ENCODE peak calls at places on chromosome 21, in five cellular contexts. One of them, this sample, is unnamed.
A peak's percentile ranks its signal among the peaks of the same experiment; 100 is the strongest.

GRCh38 chr21:37220433-37220980 is 46.6 kb downstream of the VPS26C start:
- DNase-seq in GM23338: peak; percentile 66
- DNase-seq in OCI-LY7: no peak
- DNase-seq in upper lobe of right lung: peak; percentile 71
- DNase-seq in thoracic aorta: no peak
- DNase-seq in this sample: peak; percentile 41

GRCh38 chr21:35179990-35180557 is 131.0 kb upstream of the RUNX1 start:
- DNase-seq in GM23338: no peak
- DNase-seq in OCI-LY7: no peak
- DNase-seq in upper lobe of right lung: no peak
- DNase-seq in thoracic aorta: no peak
- DNase-seq in this sample: no peak

GRCh38 chr21:36381841-36382589 is 3.2 kb upstream of the CHAF1B start:
- DNase-seq in GM23338: no peak
- DNase-seq in OCI-LY7: no peak
- DNase-seq in upper lobe of right lung: no peak
- DNase-seq in thoracic aorta: no peak
- DNase-seq in this sample: no peak

GRCh38 chr21:36297938-36298572 is 21.9 kb upstream of the MORC3 start:
- DNase-seq in GM23338: no peak
- DNase-seq in OCI-LY7: peak; percentile 92
- DNase-seq in upper lobe of right lung: peak; percentile 52
- DNase-seq in thoracic aorta: no peak
- DNase-seq in this sample: no peak

GRCh38 chr21:33734326-33734725 is 92.0 kb downstream of the ITSN1 start:
- DNase-seq in GM23338: no peak
- DNase-seq in OCI-LY7: no peak
- DNase-seq in upper lobe of right lung: no peak
- DNase-seq in thoracic aorta: no peak
- DNase-seq in this sample: no peak

GRCh38 chr21:42061195-42061865 is 9.8 kb upstream of the UMODL1 start:
- DNase-seq in GM23338: no peak
- DNase-seq in OCI-LY7: peak; percentile 96
- DNase-seq in upper lobe of right lung: peak; percentile 77
- DNase-seq in thoracic aorta: no peak
- DNase-seq in this sample: no peak

GRCh38 chr21:41752231-41752681 is 14.6 kb downstream of the RIPK4 start:
- DNase-seq in GM23338: no peak
- DNase-seq in OCI-LY7: no peak
- DNase-seq in upper lobe of right lung: no peak
- DNase-seq in thoracic aorta: no peak
- DNase-seq in this sample: no peak

GRCh38 chr21:46099476-46099875 is 1.6 kb downstream of the COL6A2 start:
- DNase-seq in GM23338: peak; percentile 57
- DNase-seq in OCI-LY7: no peak
- DNase-seq in upper lobe of right lung: peak; percentile 65
- DNase-seq in thoracic aorta: peak; percentile 3
- DNase-seq in this sample: no peak

GRCh38 chr21:36454079-36454478 is 25.8 kb downstream of the CLDN14 start:
- DNase-seq in GM23338: no peak
- DNase-seq in OCI-LY7: no peak
- DNase-seq in upper lobe of right lung: no peak
- DNase-seq in thoracic aorta: no peak
- DNase-seq in this sample: no peak

GRCh38 chr21:21137986-21138385 is 139.8 kb downstream of the NCAM2 start:
- DNase-seq in GM23338: no peak
- DNase-seq in OCI-LY7: no peak
- DNase-seq in upper lobe of right lung: no peak
- DNase-seq in thoracic aorta: no peak
- DNase-seq in this sample: peak; percentile 15

GRCh38 chr21:28771790-28772501 is 220.7 kb downstream of the LTN1 start:
- DNase-seq in GM23338: no peak
- DNase-seq in OCI-LY7: no peak
- DNase-seq in upper lobe of right lung: no peak
- DNase-seq in thoracic aorta: peak; percentile 46
- DNase-seq in this sample: no peak

GRCh38 chr21:37627561-37627960 is 261.0 kb downstream of the DYRK1A start:
- DNase-seq in GM23338: no peak
- DNase-seq in OCI-LY7: no peak
- DNase-seq in upper lobe of right lung: no peak
- DNase-seq in thoracic aorta: no peak
- DNase-seq in this sample: no peak

GRCh38 chr21:28538987-28539622 is 453.6 kb downstream of the LTN1 start:
- DNase-seq in GM23338: no peak
- DNase-seq in OCI-LY7: no peak
- DNase-seq in upper lobe of right lung: no peak
- DNase-seq in thoracic aorta: no peak
- DNase-seq in this sample: peak; percentile 24

GRCh38 chr21:41361053-41361785 is 608 bp upstream of the MX2 start:
- DNase-seq in GM23338: no peak
- DNase-seq in OCI-LY7: no peak
- DNase-seq in upper lobe of right lung: no peak
- DNase-seq in thoracic aorta: no peak
- DNase-seq in this sample: peak; percentile 3

GRCh38 chr21:46122758-46123683 is 25.1 kb downstream of the COL6A2 start:
- DNase-seq in GM23338: no peak
- DNase-seq in OCI-LY7: no peak
- DNase-seq in upper lobe of right lung: peak; percentile 46
- DNase-seq in thoracic aorta: no peak
- DNase-seq in this sample: no peak

GRCh38 chr21:36780861-36781260 is 81.9 kb downstream of the SIM2 start:
- DNase-seq in GM23338: no peak
- DNase-seq in OCI-LY7: no peak
- DNase-seq in upper lobe of right lung: no peak
- DNase-seq in thoracic aorta: no peak
- DNase-seq in this sample: no peak

GRCh38 chr21:34022557-34023335 is 50.6 kb upstream of the MRPS6 start:
- DNase-seq in GM23338: no peak
- DNase-seq in OCI-LY7: peak; percentile 46
- DNase-seq in upper lobe of right lung: no peak
- DNase-seq in thoracic aorta: no peak
- DNase-seq in this sample: peak; percentile 17

GRCh38 chr21:46634966-46635323 is 529 bp upstream of the PRMT2 start:
- DNase-seq in GM23338: peak; percentile 95
- DNase-seq in OCI-LY7: peak; percentile 69
- DNase-seq in upper lobe of right lung: no peak
- DNase-seq in thoracic aorta: peak; percentile 55
- DNase-seq in this sample: peak; percentile 92

GRCh38 chr21:36589352-36589971 is 109.5 kb upstream of the SIM2 start:
- DNase-seq in GM23338: peak; percentile 65
- DNase-seq in OCI-LY7: peak; percentile 72
- DNase-seq in upper lobe of right lung: no peak
- DNase-seq in thoracic aorta: no peak
- DNase-seq in this sample: peak; percentile 56

GRCh38 chr21:17536381-17536780 is 23.5 kb downstream of the CXADR start:
- DNase-seq in GM23338: no peak
- DNase-seq in OCI-LY7: no peak
- DNase-seq in upper lobe of right lung: no peak
- DNase-seq in thoracic aorta: no peak
- DNase-seq in this sample: no peak

GRCh38 chr21:32096411-32096810 is 182.4 kb downstream of the MIS18A start:
- DNase-seq in GM23338: peak; percentile 82
- DNase-seq in OCI-LY7: peak; percentile 11
- DNase-seq in upper lobe of right lung: no peak
- DNase-seq in thoracic aorta: no peak
- DNase-seq in this sample: peak; percentile 49

GRCh38 chr21:35351434-35351833 is 302.3 kb upstream of the RUNX1 start:
- DNase-seq in GM23338: no peak
- DNase-seq in OCI-LY7: no peak
- DNase-seq in upper lobe of right lung: no peak
- DNase-seq in thoracic aorta: no peak
- DNase-seq in this sample: no peak

GRCh38 chr21:24045775-24046215 is 1561.5 kb downstream of the MRPL39 start:
- DNase-seq in GM23338: peak; percentile 13
- DNase-seq in OCI-LY7: no peak
- DNase-seq in upper lobe of right lung: no peak
- DNase-seq in thoracic aorta: peak; percentile 24
- DNase-seq in this sample: peak; percentile 55

GRCh38 chr21:33080776-33081175 is 10.8 kb downstream of the OLIG1 start:
- DNase-seq in GM23338: no peak
- DNase-seq in OCI-LY7: no peak
- DNase-seq in upper lobe of right lung: no peak
- DNase-seq in thoracic aorta: no peak
- DNase-seq in this sample: no peak

GRCh38 chr21:41611966-41612606 is 104.1 kb upstream of the TMPRSS2 start:
- DNase-seq in GM23338: peak; percentile 73
- DNase-seq in OCI-LY7: peak; percentile 77
- DNase-seq in upper lobe of right lung: peak; percentile 59
- DNase-seq in thoracic aorta: no peak
- DNase-seq in this sample: no peak

GRCh38 chr21:37642493-37642892 is 273.8 kb downstream of the KCNJ6 start:
- DNase-seq in GM23338: peak; percentile 85
- DNase-seq in OCI-LY7: peak; percentile 55
- DNase-seq in upper lobe of right lung: no peak
- DNase-seq in thoracic aorta: no peak
- DNase-seq in this sample: no peak

GRCh38 chr21:32186843-32187242 is 92.0 kb downstream of the MIS18A start:
- DNase-seq in GM23338: no peak
- DNase-seq in OCI-LY7: no peak
- DNase-seq in upper lobe of right lung: no peak
- DNase-seq in thoracic aorta: no peak
- DNase-seq in this sample: no peak

GRCh38 chr21:41993744-41994143 is 16.4 kb downstream of the ZBTB21 start:
- DNase-seq in GM23338: no peak
- DNase-seq in OCI-LY7: no peak
- DNase-seq in upper lobe of right lung: no peak
- DNase-seq in thoracic aorta: no peak
- DNase-seq in this sample: peak; percentile 70

GRCh38 chr21:41483415-41483814 is 24.5 kb downstream of the TMPRSS2 start:
- DNase-seq in GM23338: no peak
- DNase-seq in OCI-LY7: no peak
- DNase-seq in upper lobe of right lung: no peak
- DNase-seq in thoracic aorta: no peak
- DNase-seq in this sample: peak; percentile 42

GRCh38 chr21:34367320-34367935 is 3.6 kb downstream of the KCNE2 start:
- DNase-seq in GM23338: peak; percentile 90
- DNase-seq in OCI-LY7: peak; percentile 63
- DNase-seq in upper lobe of right lung: no peak
- DNase-seq in thoracic aorta: no peak
- DNase-seq in this sample: peak; percentile 66

GRCh38 chr21:29938968-29939858 is 583 bp downstream of the GRIK1 start:
- DNase-seq in GM23338: peak; percentile 53
- DNase-seq in OCI-LY7: no peak
- DNase-seq in upper lobe of right lung: no peak
- DNase-seq in thoracic aorta: no peak
- DNase-seq in this sample: peak; percentile 26

GRCh38 chr21:34965200-34966174 is 83.6 kb downstream of the RUNX1 start:
- DNase-seq in GM23338: no peak
- DNase-seq in OCI-LY7: no peak
- DNase-seq in upper lobe of right lung: no peak
- DNase-seq in thoracic aorta: no peak
- DNase-seq in this sample: peak; percentile 30

GRCh38 chr21:14687277-14687642 is 141.1 kb upstream of the SAMSN1 start:
- DNase-seq in GM23338: no peak
- DNase-seq in OCI-LY7: peak; percentile 53
- DNase-seq in upper lobe of right lung: no peak
- DNase-seq in thoracic aorta: no peak
- DNase-seq in this sample: no peak

GRCh38 chr21:39156024-39156423 is 27.2 kb downstream of the PSMG1 start:
- DNase-seq in GM23338: no peak
- DNase-seq in OCI-LY7: no peak
- DNase-seq in upper lobe of right lung: no peak
- DNase-seq in thoracic aorta: no peak
- DNase-seq in this sample: no peak

GRCh38 chr21:39451332-39452206 is at the start of gene SH3BGR:
- DNase-seq in GM23338: peak; percentile 93
- DNase-seq in OCI-LY7: no peak
- DNase-seq in upper lobe of right lung: peak; percentile 73
- DNase-seq in thoracic aorta: peak; percentile 53
- DNase-seq in this sample: peak; percentile 95

GRCh38 chr21:41759926-41760325 is 6.9 kb downstream of the RIPK4 start:
- DNase-seq in GM23338: no peak
- DNase-seq in OCI-LY7: no peak
- DNase-seq in upper lobe of right lung: no peak
- DNase-seq in thoracic aorta: no peak
- DNase-seq in this sample: no peak

GRCh38 chr21:27212444-27212843 is 245.6 kb upstream of the ADAMTS5 start:
- DNase-seq in GM23338: no peak
- DNase-seq in OCI-LY7: no peak
- DNase-seq in upper lobe of right lung: no peak
- DNase-seq in thoracic aorta: no peak
- DNase-seq in this sample: no peak

GRCh38 chr21:27219068-27219467 is 252.2 kb upstream of the ADAMTS5 start:
- DNase-seq in GM23338: no peak
- DNase-seq in OCI-LY7: no peak
- DNase-seq in upper lobe of right lung: no peak
- DNase-seq in thoracic aorta: no peak
- DNase-seq in this sample: peak; percentile 76

GRCh38 chr21:27213328-27213727 is 246.4 kb upstream of the ADAMTS5 start:
- DNase-seq in GM23338: peak; percentile 62
- DNase-seq in OCI-LY7: no peak
- DNase-seq in upper lobe of right lung: no peak
- DNase-seq in thoracic aorta: no peak
- DNase-seq in this sample: peak; percentile 45
- TF ChIP-seq CTCF in GM23338: peak; percentile 57
- TF ChIP-seq CTCF in OCI-LY7: no peak
- TF ChIP-seq CTCF in upper lobe of right lung: no peak
- TF ChIP-seq CTCF in thoracic aorta: no peak
- TF ChIP-seq CTCF in this sample: peak; percentile 40

DNA sequence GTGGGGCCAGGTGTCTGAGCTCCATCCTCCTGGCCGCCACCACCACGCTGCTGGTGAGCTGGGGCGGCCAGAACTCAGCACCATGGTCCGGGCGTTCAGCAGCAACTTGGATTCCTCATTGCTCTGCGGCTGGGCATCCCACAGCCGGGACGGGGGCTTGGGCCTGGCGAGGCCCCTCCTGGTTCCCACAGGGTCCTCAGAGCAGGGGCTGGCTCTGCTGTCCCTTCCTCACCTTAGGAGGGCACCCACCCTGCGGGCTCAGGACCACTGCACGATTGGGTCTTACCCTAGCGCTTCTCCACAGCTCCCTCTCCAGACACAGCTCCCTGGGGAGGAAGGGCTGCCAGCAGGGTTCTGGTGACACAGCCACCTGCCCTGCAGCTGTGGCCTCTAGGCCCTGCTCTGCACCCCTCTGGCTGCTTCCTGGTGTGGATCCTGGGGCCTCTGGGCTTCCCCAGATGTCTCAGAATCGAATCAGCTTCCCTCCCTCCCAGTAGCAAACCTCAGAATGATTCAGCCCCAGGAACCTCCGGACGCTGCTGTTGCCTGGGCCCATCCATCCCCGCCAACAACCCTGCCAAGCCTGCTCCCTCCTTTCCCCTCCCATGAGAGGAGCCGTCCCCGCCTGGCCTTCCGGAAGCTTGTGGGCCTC is 25.0 kb downstream of the CRYAA start:
- DNase-seq in GM23338: no peak
- DNase-seq in OCI-LY7: peak; percentile 28
- DNase-seq in upper lobe of right lung: peak; percentile 54
- DNase-seq in thoracic aorta: no peak
- DNase-seq in this sample: no peak
- H3K4me1 ChIP-seq in GM23338: peaks cover 6% of the 10 kb centered on the region
- H3K4me1 ChIP-seq in OCI-LY7: peaks cover 18% of the 10 kb centered on the region
- H3K4me1 ChIP-seq in upper lobe of right lung: peaks cover 15% of the 10 kb centered on the region
- H3K4me1 ChIP-seq in thoracic aorta: no peaks in the 10 kb centered on the region
- H3K4me1 ChIP-seq in this sample: peaks cover 15% of the 10 kb centered on the region

GRCh38 chr21:43315244-43316137 is 111.4 kb downstream of the SIK1 start:
- DNase-seq in GM23338: no peak
- DNase-seq in OCI-LY7: peak; percentile 29
- DNase-seq in upper lobe of right lung: no peak
- DNase-seq in thoracic aorta: no peak
- DNase-seq in this sample: no peak
- TF ChIP-seq CTCF in GM23338: peak; percentile 25
- TF ChIP-seq CTCF in OCI-LY7: peak; percentile 57
- TF ChIP-seq CTCF in upper lobe of right lung: no peak
- TF ChIP-seq CTCF in thoracic aorta: no peak
- TF ChIP-seq CTCF in this sample: peak; percentile 13

GRCh38 chr21:25791321-25791720 is 56.5 kb downstream of the GABPA start:
- DNase-seq in GM23338: peak; percentile 27
- DNase-seq in OCI-LY7: no peak
- DNase-seq in upper lobe of right lung: no peak
- DNase-seq in thoracic aorta: no peak
- DNase-seq in this sample: no peak
- H3K4me1 ChIP-seq in GM23338: no peaks in the 10 kb centered on the region
- H3K4me1 ChIP-seq in OCI-LY7: peaks cover 9% of the 10 kb centered on the region
- H3K4me1 ChIP-seq in upper lobe of right lung: no peaks in the 10 kb centered on the region
- H3K4me1 ChIP-seq in thoracic aorta: no peaks in the 10 kb centered on the region
- H3K4me1 ChIP-seq in this sample: no peaks in the 10 kb centered on the region